ENCODE peak calls at places on chromosomes 2 and 18, in six cellular contexts. J is K562, D is GM12878, U is HCT116, R is H1, F is HepG2. H is an unnamed sample.

GRCh38 chr2:196742685-196743084 is 56.8 kb downstream of the GTF3C3 start:
- DNase-seq in U (no peak), R (no peak), J (no peak), D (no peak), F (no peak), H (no peak)

GRCh38 chr18:31429623-31430022 is 17.9 kb upstream of the DSG3 start:
- DNase-seq in D (no peak), J (no peak), U (no peak), F (no peak), R (no peak), H (no peak)

GRCh38 chr2:133710613-133711012 is 142.3 kb upstream of the NCKAP5 start:
- DNase-seq in D (no peak), R (no peak), F (no peak), U (no peak), J (no peak), H (no peak)

GRCh38 chr2:112493048-112493447 is 11.1 kb downstream of the TTL start:
- DNase-seq in J (no peak), D (no peak), R (no peak), F (no peak), U (no peak), H (no peak)

GRCh38 chr2:188292446-188293239 is 969 bp downstream of the GULP1 start:
- DNase-seq in F (no peak), D (no peak), R (peak), U (peak), J (peak), H (peak)

GRCh38 chr18:22171839-22172582 is 2.6 kb downstream of the GATA6 start:
- DNase-seq in F (no peak), D (no peak), U (no peak), R (peak), J (no peak), H (no peak)

GRCh38 chr18:55251186-55251995 is 292.1 kb upstream of the CCDC68 start:
- DNase-seq in R (no peak), D (no peak), U (no peak), F (no peak), J (no peak), H (no peak)

GRCh38 chr2:124272442-124272841 is 247.4 kb downstream of the CNTNAP5 start:
- DNase-seq in J (no peak), R (no peak), U (no peak), D (no peak), F (no peak), H (no peak)

GRCh38 chr2:238945433-238946150 is 97.7 kb downstream of the TWIST2 start:
- DNase-seq in J (peak), R (peak), U (peak), F (peak), D (no peak), H (peak)

GRCh38 chr18:58024139-58024538 is 19.9 kb upstream of the NEDD4L start:
- DNase-seq in F (peak), D (no peak), U (no peak), R (no peak), J (no peak), H (no peak)

GRCh38 chr2:158099716-158100115 is 2.0 kb upstream of the UPP2 start:
- DNase-seq in J (no peak), F (peak), R (no peak), D (no peak), U (no peak), H (no peak)

GRCh38 chr2:122669627-122670026 is 914.2 kb downstream of the TSN start:
- DNase-seq in U (no peak), F (no peak), J (no peak), R (no peak), D (no peak), H (no peak)

GRCh38 chr2:97950329-97951154 is 45.2 kb downstream of the TMEM131 start:
- DNase-seq in R (no peak), J (no peak), F (no peak), U (no peak), D (no peak), H (no peak)

GRCh38 chr18:73283788-73284187 is 416.0 kb upstream of the NETO1 start:
- DNase-seq in F (no peak), J (no peak), R (no peak), U (no peak), D (no peak), H (peak)
- TF ChIP-seq ZNF274 in F (no peak), J (no peak), R (no peak), U (no peak), D (no peak), H (no peak)

GRCh38 chr2:60533114-60534033 is 20.1 kb downstream of the BCL11A start:
- DNase-seq in J (no peak), F (peak), R (no peak), D (no peak), U (no peak), H (no peak)

GRCh38 chr2:60530660-60531276 is 22.7 kb downstream of the BCL11A start:
- DNase-seq in U (no peak), D (no peak), R (peak), F (peak), J (peak), H (no peak)

GRCh38 chr2:60532421-60532820 is 21.0 kb downstream of the BCL11A start:
- DNase-seq in R (no peak), J (no peak), F (no peak), D (no peak), U (no peak), H (no peak)

GRCh38 chr2:60530228-60530627 is 23.2 kb downstream of the BCL11A start:
- DNase-seq in R (no peak), U (no peak), J (no peak), F (no peak), D (no peak), H (no peak)

GRCh38 chr2:60531638-60532216 is 21.7 kb downstream of the BCL11A start:
- DNase-seq in D (no peak), J (no peak), F (no peak), R (peak), U (no peak), H (no peak)
- TF ChIP-seq ZNF274 in D (no peak), J (no peak), F (no peak), R (no peak), U (no peak), H (no peak)

GRCh38 chr18:75132471-75132870 is 76.5 kb downstream of the PTGR3 start:
- DNase-seq in F (no peak), U (no peak), R (peak), D (no peak), J (no peak), H (no peak)

GRCh38 chr18:75132068-75132467 is 76.9 kb downstream of the PTGR3 start:
- DNase-seq in U (no peak), F (no peak), R (peak), J (no peak), D (no peak), H (no peak)

GRCh38 chr18:75132931-75133525 is 75.9 kb downstream of the PTGR3 start:
- DNase-seq in F (no peak), U (no peak), J (no peak), R (peak), D (no peak), H (no peak)

GRCh38 chr18:75130591-75131274 is 78.2 kb downstream of the PTGR3 start:
- DNase-seq in D (no peak), U (no peak), R (peak), F (no peak), J (no peak), H (no peak)

GRCh38 chr18:75131455-75132000 is 77.4 kb downstream of the PTGR3 start:
- DNase-seq in D (no peak), J (no peak), U (no peak), R (peak), F (no peak), H (no peak)
- TF ChIP-seq ZNF274 in D (no peak), J (no peak), U (no peak), R (no peak), F (no peak), H (no peak)

GRCh38 chr2:172293952-172294351 is 133.4 kb upstream of the ITGA6 start:
- DNase-seq in R (no peak), U (no peak), J (no peak), F (no peak), D (no peak), H (no peak)
- TF ChIP-seq ZNF274 in R (no peak), U (no peak), J (no peak), F (no peak), D (no peak), H (no peak)

DNA sequence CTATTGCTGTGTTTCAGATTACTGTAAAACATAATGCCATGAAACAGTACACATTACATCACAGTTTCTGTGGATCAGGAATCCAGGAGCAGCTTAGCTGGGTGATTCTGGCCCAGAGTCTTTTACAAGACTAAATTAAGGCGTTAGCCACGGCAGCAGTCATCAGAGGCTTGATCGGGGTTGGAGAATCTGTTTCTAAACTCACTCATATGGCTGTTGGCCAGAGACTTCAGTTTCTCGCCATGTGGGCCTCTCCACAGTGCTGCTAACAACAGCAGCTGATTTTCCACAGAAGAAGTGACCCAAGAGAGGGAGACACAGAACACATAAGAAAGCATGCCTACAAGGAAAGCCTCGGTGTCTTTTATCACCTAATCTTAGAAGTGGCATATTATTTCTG is 89.2 kb upstream of the MYO3B start:
- DNase-seq in F (no peak), D (no peak), R (no peak), J (no peak), U (no peak), H (no peak)
- TF ChIP-seq ZNF274 in F (no peak), D (no peak), R (no peak), J (no peak), U (no peak), H (no peak)

H was measured in NT2/D1.